ENCODE peak calls at places on chromosomes 13 and 19, in eight cellular contexts. C is fibroblast of pulmonary artery; V is ACHN; H is activated CD8-positive, alpha-beta T cell treated with anti-CD3 and anti-CD28 coated beads for 36 hours; Z is fibroblast of gingiva; N is GM13976; B is G401; L is stimulated activated CD8-positive, alpha-beta memory T cell treated with anti-CD3 and anti-CD28 coated beads, Interleukin-7, amount 100 ng/mL, for 1 hour. I is an unnamed sample.

GRCh38 chr19:28014821-28015405 is 1198.0 kb downstream of the UQCRFS1 start:
- DNase-seq in V (no peak), L (no peak), Z (no peak), C (no peak), B (no peak), H (no peak), N (no peak), I (no peak)

GRCh38 chr13:94415484-94415883 is 64.0 kb downstream of the DCT start:
- DNase-seq in Z (no peak), H (no peak), L (no peak), V (no peak), B (no peak), C (no peak), N (no peak), I (no peak)

GRCh38 chr19:7792286-7792685 is 29.2 kb downstream of the CLEC4M start:
- DNase-seq in C (peak), L (no peak), V (no peak), N (no peak), Z (no peak), H (no peak), B (peak), I (no peak)

GRCh38 chr13:23087884-23088283 is 92.9 kb upstream of the SGCG start:
- DNase-seq in Z (no peak), C (peak), B (no peak), L (no peak), N (peak), V (peak), H (peak), I (no peak)

GRCh38 chr19:51000981-51001380 is 423 bp downstream of the KLK8 start:
- DNase-seq in Z (no peak), V (no peak), L (no peak), B (no peak), H (no peak), N (no peak), C (no peak), I (no peak)

GRCh38 chr19:48271531-48272151 is 1.8 kb downstream of the ZNF114 start:
- DNase-seq in H (peak), C (peak), N (peak), L (no peak), V (peak), B (peak), Z (peak), I (peak)

GRCh38 chr19:55305491-55305890 is 19.6 kb downstream of the TMEM150B start:
- DNase-seq in N (peak), Z (no peak), V (peak), B (peak), H (peak), C (peak), L (peak), I (no peak)

GRCh38 chr19:19900574-19901444 is at the start of gene ZNF93:
- DNase-seq in H (peak), V (no peak), N (peak), L (peak), Z (peak), C (peak), B (peak), I (peak)

GRCh38 chr13:41916173-41916954 is 44.5 kb downstream of the VWA8 start:
- DNase-seq in B (peak), N (peak), L (no peak), V (peak), H (no peak), Z (peak), C (peak), I (no peak)

GRCh38 chr19:10505583-10506229 is 2.5 kb upstream of the KEAP1 start:
- DNase-seq in C (peak), Z (peak), N (peak), B (peak), H (peak), L (peak), V (peak), I (peak)

GRCh38 chr13:73428706-73429105 is 369.9 kb downstream of the KLF5 start:
- DNase-seq in B (no peak), L (no peak), N (no peak), C (no peak), H (no peak), V (no peak), Z (no peak), I (no peak)

I was measured in pancreas.